ENCODE peak calls at places on chromosomes 2 and 18, in six cellular contexts. D is neuronal stem cell, B is mesendoderm, C is stomach, O is heart right ventricle, G is cardiac muscle cell. Z is an unnamed sample.
A peak's percentile ranks its signal among the peaks of the same experiment; 100 is the strongest.

GRCh38 chr18:49608366-49608747 is 46.5 kb downstream of the LIPG start:
- DNase-seq in D (no peak), O (no peak), C (no peak), B (no peak), G (peak; percentile 16), Z (no peak)

GRCh38 chr2:56444339-56444738 is 260.5 kb downstream of the CCDC85A start:
- DNase-seq in D (no peak), C (peak; percentile 79), G (no peak), O (peak; percentile 18), B (peak; percentile 30), Z (no peak)

GRCh38 chr2:86050301-86050700 is 55.4 kb downstream of the POLR1A start:
- DNase-seq in D (no peak), O (no peak), G (no peak), B (no peak), C (no peak), Z (no peak)

GRCh38 chr2:37619230-37619956 is 52.0 kb downstream of the CDC42EP3 start:
- DNase-seq in O (no peak), G (no peak), D (no peak), B (no peak), C (no peak), Z (no peak)

GRCh38 chr2:20422679-20423271 is 24.1 kb upstream of the RHOB start:
- DNase-seq in D (no peak), O (no peak), B (peak; percentile 53), G (peak; percentile 57), C (no peak), Z (no peak)

GRCh38 chr2:98464772-98465310 is 20.2 kb downstream of the INPP4A start:
- DNase-seq in D (no peak), O (no peak), B (peak; percentile 91), C (no peak), G (no peak), Z (peak; percentile 63)

GRCh38 chr2:32931945-32932709 is 14.6 kb upstream of the LTBP1 start:
- DNase-seq in B (peak; percentile 61), C (no peak), O (no peak), G (no peak), D (no peak), Z (no peak)

GRCh38 chr2:129014432-129014831 is 695.8 kb upstream of the HS6ST1 start:
- DNase-seq in G (no peak), O (no peak), C (no peak), D (no peak), B (no peak), Z (no peak)

GRCh38 chr18:59026831-59027410 is 112.8 kb upstream of the SEC11C start:
- DNase-seq in G (no peak), D (no peak), B (no peak), O (no peak), C (no peak), Z (peak; percentile 68)

GRCh38 chr18:40011201-40011600 is 1943.8 kb upstream of the PIK3C3 start:
- DNase-seq in O (no peak), B (no peak), D (no peak), G (no peak), C (no peak), Z (no peak)

GRCh38 chr2:237306787-237307170 is 107.2 kb downstream of the COL6A3 start:
- DNase-seq in G (no peak), B (no peak), D (no peak), O (no peak), C (no peak), Z (no peak)

GRCh38 chr2:239580199-239580527 is 179.3 kb upstream of the HDAC4 start:
- DNase-seq in O (no peak), C (no peak), D (no peak), B (no peak), G (no peak), Z (no peak)

GRCh38 chr2:47056374-47056773 is 98.7 kb downstream of the STPG4 start:
- DNase-seq in G (peak; percentile 93), O (peak; percentile 50), D (no peak), B (no peak), C (no peak), Z (no peak)

DNA sequence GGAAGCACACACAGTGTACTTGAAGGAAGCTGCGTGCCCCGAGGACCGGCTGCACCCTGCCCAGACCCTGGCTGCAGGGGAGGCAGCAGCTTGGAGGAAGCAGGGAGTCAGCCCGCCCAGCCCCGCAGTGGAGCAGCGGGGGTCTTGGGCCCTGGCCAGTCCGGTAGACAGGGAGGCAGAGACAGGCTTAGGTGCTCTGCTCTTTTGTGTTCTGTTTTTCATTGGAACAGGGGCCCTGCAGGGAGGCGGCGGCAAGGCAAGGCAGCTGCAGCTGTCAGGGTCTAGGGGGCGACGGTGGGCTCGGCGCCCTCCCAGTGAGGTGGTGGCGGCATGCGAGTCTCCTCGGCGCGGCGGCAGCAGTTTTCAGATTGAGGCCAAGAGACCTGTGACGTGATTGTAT is 53.3 kb upstream of the TFCP2L1 start:
- DNase-seq in C (no peak), D (no peak), B (peak; percentile 66), G (no peak), O (no peak), Z (no peak)
- H3K36me3 ChIP-seq in C (peaks cover 58% of the 10 kb centered on the region), D (peaks cover 10% of the 10 kb centered on the region), B (no peaks in the 10 kb centered on the region), G (peaks cover 17% of the 10 kb centered on the region), O (peaks cover 65% of the 10 kb centered on the region), Z (peaks cover 3% of the 10 kb centered on the region)

DNA sequence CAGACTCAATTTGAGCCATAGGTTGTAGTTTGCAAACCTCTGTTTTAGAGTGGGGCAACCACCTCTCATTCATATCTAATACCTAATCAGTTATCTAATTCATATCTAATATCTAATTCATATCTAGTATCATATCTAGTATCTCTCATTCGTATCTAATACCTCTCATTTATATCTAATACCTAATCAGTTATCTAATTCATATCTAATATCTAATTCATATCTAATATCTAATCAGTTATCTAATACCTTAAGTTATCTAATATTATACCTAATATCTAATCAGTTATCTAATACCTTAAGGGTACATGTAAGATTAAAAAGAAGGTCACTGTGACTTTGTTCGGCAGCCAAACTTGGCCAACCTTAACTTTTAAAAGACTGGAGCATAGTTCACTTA is 403.4 kb upstream of the MMADHC start:
- DNase-seq in D (no peak), G (no peak), O (no peak), B (no peak), C (no peak), Z (no peak)
- H3K27ac ChIP-seq in D (no peak overlapping the region), G (no peak overlapping the region), O (no peak overlapping the region), B (no peak overlapping the region), C (no peak overlapping the region), Z (no peak overlapping the region)

GRCh38 chr2:135785032-135785431 is 43.4 kb downstream of the UBXN4 start:
- DNase-seq in O (no peak), C (no peak), D (no peak), G (peak; percentile 10), B (no peak), Z (no peak)
- H3K36me3 ChIP-seq in O (peaks cover 76% of the 10 kb centered on the region), C (peaks cover 76% of the 10 kb centered on the region), D (peaks cover 20% of the 10 kb centered on the region), G (peaks cover 49% of the 10 kb centered on the region), B (peaks cover 2% of the 10 kb centered on the region), Z (peaks cover 15% of the 10 kb centered on the region)

GRCh38 chr2:202700075-202700901 is 65.5 kb downstream of the FAM117B start:
- DNase-seq in G (no peak), D (no peak), C (no peak), B (no peak), O (no peak), Z (no peak)

GRCh38 chr2:202704248-202704647 is 69.5 kb downstream of the FAM117B start:
- DNase-seq in G (no peak), B (peak; percentile 50), D (no peak), C (no peak), O (no peak), Z (no peak)

GRCh38 chr2:202705446-202706020 is 70.8 kb downstream of the FAM117B start:
- DNase-seq in D (no peak), G (no peak), B (no peak), O (no peak), C (no peak), Z (no peak)

DNA sequence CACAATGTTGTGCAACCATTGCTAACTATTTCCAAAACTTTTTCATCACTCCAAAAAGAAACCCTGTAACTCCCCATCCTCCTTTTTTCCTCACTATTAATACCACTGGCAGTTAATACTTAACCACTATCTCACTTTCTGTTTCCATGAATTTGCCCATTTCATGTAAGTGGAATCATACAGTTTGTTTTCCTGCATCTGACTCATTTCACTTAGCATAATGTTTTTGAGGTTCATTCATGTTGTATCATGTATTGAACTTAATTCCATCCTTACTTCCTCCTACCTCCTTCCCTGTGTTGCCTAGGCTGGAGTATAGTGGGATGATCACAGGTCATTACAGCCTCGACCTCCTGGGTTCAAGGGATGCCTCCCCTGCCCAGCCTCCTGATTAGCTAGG is 68.3 kb downstream of the FAM117B start:
- DNase-seq in D (no peak), O (no peak), G (peak; percentile 32), B (no peak), C (no peak), Z (no peak)
- H3K27ac ChIP-seq in D (no peak overlapping the region), O (no peak overlapping the region), G (no peak overlapping the region), B (no peak overlapping the region), C (no peak overlapping the region), Z (no peak overlapping the region)

DNA sequence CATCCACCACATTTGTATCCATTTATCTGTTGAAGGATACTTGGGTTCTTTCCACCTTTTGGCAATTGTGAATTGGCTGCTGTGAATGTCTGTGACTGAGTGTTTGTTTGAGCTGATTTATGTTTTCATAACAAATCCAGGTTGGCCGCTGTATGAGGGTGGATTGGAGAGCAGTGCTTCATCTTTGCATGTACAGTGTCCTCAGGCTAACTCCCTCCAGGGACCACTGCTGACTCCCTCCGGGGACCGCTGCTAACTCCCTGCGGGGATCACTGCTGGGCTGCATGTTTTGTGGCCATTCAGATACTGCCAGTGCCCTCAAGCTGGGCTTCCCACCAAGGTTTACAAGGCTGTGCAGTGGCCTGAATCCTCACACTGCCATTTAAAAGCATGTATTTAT is 10.2 kb downstream of the BOK start:
- DNase-seq in B (no peak), C (no peak), D (no peak), G (no peak), O (no peak), Z (peak; percentile 13)
- H3K36me3 ChIP-seq in B (no peaks in the 10 kb centered on the region), C (peaks cover 36% of the 10 kb centered on the region), D (no peaks in the 10 kb centered on the region), G (peaks cover 2% of the 10 kb centered on the region), O (peaks cover 15% of the 10 kb centered on the region), Z (no peaks in the 10 kb centered on the region)

GRCh38 chr2:234373060-234373459 is 123.8 kb downstream of the ARL4C start:
- DNase-seq in D (no peak), C (no peak), G (no peak), B (no peak), O (no peak), Z (no peak)

GRCh38 chr2:234374671-234375245 is 122.1 kb downstream of the ARL4C start:
- DNase-seq in D (no peak), C (no peak), G (peak; percentile 35), O (no peak), B (no peak), Z (no peak)

GRCh38 chr2:234373791-234374508 is 122.9 kb downstream of the ARL4C start:
- DNase-seq in B (no peak), C (no peak), D (no peak), G (no peak), O (no peak), Z (no peak)

GRCh38 chr2:234375481-234375880 is 121.4 kb downstream of the ARL4C start:
- DNase-seq in G (no peak), B (no peak), C (no peak), O (no peak), D (no peak), Z (no peak)

GRCh38 chr2:234372506-234372905 is 124.4 kb downstream of the ARL4C start:
- DNase-seq in C (no peak), G (no peak), D (no peak), O (no peak), B (no peak), Z (no peak)
- H3K27ac ChIP-seq in C (no peak overlapping the region), G (no peak overlapping the region), D (no peak overlapping the region), O (no peak overlapping the region), B (no peak overlapping the region), Z (no peak overlapping the region)

Z was measured in aorta.